ENCODE peak calls at places on chromosome 16, in ten cellular contexts. One of them, this sample, is unnamed.

GRCh38 chr16:68452176-68452575 is 3.9 kb upstream of the SMPD3 start:
- DNase-seq in body of pancreas: no peak
- DNase-seq in kidney: no peak
- DNase-seq in IMR-90: no peak
- DNase-seq in GM23338: no peak
- DNase-seq in choroid plexus epithelial cell: peak
- DNase-seq in progenitor cell of endocrine pancreas: no peak
- DNase-seq in ovary: no peak
- DNase-seq in CD8-positive, alpha-beta T cell: no peak
- DNase-seq in fibroblast of lung: no peak
- DNase-seq in this sample: no peak

GRCh38 chr16:80615751-80616150 is 75.0 kb downstream of the DYNLRB2 start:
- DNase-seq in body of pancreas: no peak
- DNase-seq in kidney: no peak
- DNase-seq in IMR-90: no peak
- DNase-seq in GM23338: no peak
- DNase-seq in choroid plexus epithelial cell: no peak
- DNase-seq in progenitor cell of endocrine pancreas: no peak
- DNase-seq in ovary: no peak
- DNase-seq in CD8-positive, alpha-beta T cell: no peak
- DNase-seq in fibroblast of lung: no peak
- DNase-seq in this sample: no peak

GRCh38 chr16:4681471-4682083 is 11.8 kb upstream of the NUDT16L1 start:
- DNase-seq in body of pancreas: no peak
- DNase-seq in kidney: no peak
- DNase-seq in IMR-90: no peak
- DNase-seq in GM23338: no peak
- DNase-seq in choroid plexus epithelial cell: no peak
- DNase-seq in progenitor cell of endocrine pancreas: no peak
- DNase-seq in ovary: peak
- DNase-seq in CD8-positive, alpha-beta T cell: no peak
- DNase-seq in fibroblast of lung: no peak
- DNase-seq in this sample: no peak

GRCh38 chr16:52383640-52384292 is 163.2 kb downstream of the TOX3 start:
- DNase-seq in body of pancreas: no peak
- DNase-seq in kidney: no peak
- DNase-seq in IMR-90: no peak
- DNase-seq in GM23338: no peak
- DNase-seq in choroid plexus epithelial cell: no peak
- DNase-seq in progenitor cell of endocrine pancreas: no peak
- DNase-seq in ovary: no peak
- DNase-seq in CD8-positive, alpha-beta T cell: no peak
- DNase-seq in fibroblast of lung: peak
- DNase-seq in this sample: no peak

GRCh38 chr16:106623-107324 is 28.7 kb downstream of the MPG start:
- DNase-seq in body of pancreas: peak
- DNase-seq in kidney: no peak
- DNase-seq in IMR-90: peak
- DNase-seq in GM23338: peak
- DNase-seq in choroid plexus epithelial cell: peak
- DNase-seq in progenitor cell of endocrine pancreas: no peak
- DNase-seq in ovary: no peak
- DNase-seq in CD8-positive, alpha-beta T cell: peak
- DNase-seq in fibroblast of lung: peak
- DNase-seq in this sample: peak

GRCh38 chr16:26709175-26709574 is 357.6 kb upstream of the C16orf82 start:
- DNase-seq in body of pancreas: no peak
- DNase-seq in kidney: no peak
- DNase-seq in IMR-90: no peak
- DNase-seq in GM23338: peak
- DNase-seq in choroid plexus epithelial cell: no peak
- DNase-seq in progenitor cell of endocrine pancreas: no peak
- DNase-seq in ovary: no peak
- DNase-seq in CD8-positive, alpha-beta T cell: no peak
- DNase-seq in fibroblast of lung: no peak
- DNase-seq in this sample: no peak

GRCh38 chr16:82119405-82119804 is 50.6 kb downstream of the MPHOSPH6 start:
- DNase-seq in body of pancreas: no peak
- DNase-seq in kidney: no peak
- DNase-seq in IMR-90: no peak
- DNase-seq in GM23338: no peak
- DNase-seq in choroid plexus epithelial cell: no peak
- DNase-seq in progenitor cell of endocrine pancreas: no peak
- DNase-seq in ovary: no peak
- DNase-seq in CD8-positive, alpha-beta T cell: no peak
- DNase-seq in fibroblast of lung: no peak
- DNase-seq in this sample: no peak

GRCh38 chr16:27920391-27920891 is 143.1 kb downstream of the GSG1L start:
- DNase-seq in body of pancreas: no peak
- DNase-seq in kidney: no peak
- DNase-seq in IMR-90: no peak
- DNase-seq in GM23338: peak
- DNase-seq in choroid plexus epithelial cell: peak
- DNase-seq in progenitor cell of endocrine pancreas: peak
- DNase-seq in ovary: no peak
- DNase-seq in CD8-positive, alpha-beta T cell: no peak
- DNase-seq in fibroblast of lung: no peak
- DNase-seq in this sample: peak

GRCh38 chr16:25950586-25951201 is 258.9 kb downstream of the HS3ST4 start:
- DNase-seq in body of pancreas: no peak
- DNase-seq in kidney: no peak
- DNase-seq in IMR-90: no peak
- DNase-seq in GM23338: peak
- DNase-seq in choroid plexus epithelial cell: no peak
- DNase-seq in progenitor cell of endocrine pancreas: no peak
- DNase-seq in ovary: no peak
- DNase-seq in CD8-positive, alpha-beta T cell: no peak
- DNase-seq in fibroblast of lung: no peak
- DNase-seq in this sample: peak

GRCh38 chr16:57815987-57816745 is 13.9 kb upstream of the KIFC3 start:
- DNase-seq in body of pancreas: peak
- DNase-seq in kidney: peak
- DNase-seq in IMR-90: peak
- DNase-seq in GM23338: peak
- DNase-seq in choroid plexus epithelial cell: peak
- DNase-seq in progenitor cell of endocrine pancreas: peak
- DNase-seq in ovary: peak
- DNase-seq in CD8-positive, alpha-beta T cell: peak
- DNase-seq in fibroblast of lung: peak
- DNase-seq in this sample: no peak

GRCh38 chr16:23509763-23510153 is 536 bp downstream of the GGA2 start:
- DNase-seq in body of pancreas: peak
- DNase-seq in kidney: peak
- DNase-seq in IMR-90: peak
- DNase-seq in GM23338: peak
- DNase-seq in choroid plexus epithelial cell: peak
- DNase-seq in progenitor cell of endocrine pancreas: no peak
- DNase-seq in ovary: no peak
- DNase-seq in CD8-positive, alpha-beta T cell: peak
- DNase-seq in fibroblast of lung: peak
- DNase-seq in this sample: peak

GRCh38 chr16:57606847-57607501 is 21.5 kb upstream of the ADGRG1 start:
- DNase-seq in body of pancreas: peak
- DNase-seq in kidney: peak
- DNase-seq in IMR-90: no peak
- DNase-seq in GM23338: no peak
- DNase-seq in choroid plexus epithelial cell: no peak
- DNase-seq in progenitor cell of endocrine pancreas: no peak
- DNase-seq in ovary: no peak
- DNase-seq in CD8-positive, alpha-beta T cell: no peak
- DNase-seq in fibroblast of lung: no peak
- DNase-seq in this sample: no peak

GRCh38 chr16:76194621-76195015 is 82.6 kb upstream of the CNTNAP4 start:
- DNase-seq in body of pancreas: no peak
- DNase-seq in kidney: no peak
- DNase-seq in IMR-90: no peak
- DNase-seq in GM23338: no peak
- DNase-seq in choroid plexus epithelial cell: no peak
- DNase-seq in progenitor cell of endocrine pancreas: no peak
- DNase-seq in ovary: no peak
- DNase-seq in CD8-positive, alpha-beta T cell: no peak
- DNase-seq in fibroblast of lung: peak
- DNase-seq in this sample: no peak

GRCh38 chr16:57533618-57534336 is 2.6 kb downstream of the CCDC102A start:
- DNase-seq in body of pancreas: peak
- DNase-seq in kidney: peak
- DNase-seq in IMR-90: no peak
- DNase-seq in GM23338: no peak
- DNase-seq in choroid plexus epithelial cell: no peak
- DNase-seq in progenitor cell of endocrine pancreas: no peak
- DNase-seq in ovary: peak
- DNase-seq in CD8-positive, alpha-beta T cell: peak
- DNase-seq in fibroblast of lung: no peak
- DNase-seq in this sample: no peak

GRCh38 chr16:10150906-10151305 is 31.3 kb downstream of the GRIN2A start:
- DNase-seq in body of pancreas: no peak
- DNase-seq in kidney: no peak
- DNase-seq in IMR-90: no peak
- DNase-seq in GM23338: peak
- DNase-seq in choroid plexus epithelial cell: no peak
- DNase-seq in progenitor cell of endocrine pancreas: no peak
- DNase-seq in ovary: no peak
- DNase-seq in CD8-positive, alpha-beta T cell: no peak
- DNase-seq in fibroblast of lung: no peak
- DNase-seq in this sample: no peak

GRCh38 chr16:57091990-57092785 is at the start of gene CPNE2:
- DNase-seq in body of pancreas: peak
- DNase-seq in kidney: peak
- DNase-seq in IMR-90: peak
- DNase-seq in GM23338: peak
- DNase-seq in choroid plexus epithelial cell: peak
- DNase-seq in progenitor cell of endocrine pancreas: peak
- DNase-seq in ovary: peak
- DNase-seq in CD8-positive, alpha-beta T cell: peak
- DNase-seq in fibroblast of lung: peak
- DNase-seq in this sample: peak

GRCh38 chr16:31464781-31465260 is 5.5 kb downstream of the ARMC5 start:
- DNase-seq in body of pancreas: no peak
- DNase-seq in kidney: peak
- DNase-seq in IMR-90: no peak
- DNase-seq in GM23338: no peak
- DNase-seq in choroid plexus epithelial cell: no peak
- DNase-seq in progenitor cell of endocrine pancreas: no peak
- DNase-seq in ovary: no peak
- DNase-seq in CD8-positive, alpha-beta T cell: no peak
- DNase-seq in fibroblast of lung: no peak
- DNase-seq in this sample: no peak
- TF ChIP-seq CTCF in body of pancreas: no peak
- TF ChIP-seq CTCF in kidney: no peak
- TF ChIP-seq CTCF in IMR-90: no peak
- TF ChIP-seq CTCF in GM23338: no peak
- TF ChIP-seq CTCF in choroid plexus epithelial cell: no peak
- TF ChIP-seq CTCF in progenitor cell of endocrine pancreas: no peak
- TF ChIP-seq CTCF in ovary: no peak
- TF ChIP-seq CTCF in CD8-positive, alpha-beta T cell: no peak
- TF ChIP-seq CTCF in fibroblast of lung: no peak
- TF ChIP-seq CTCF in this sample: no peak

DNA sequence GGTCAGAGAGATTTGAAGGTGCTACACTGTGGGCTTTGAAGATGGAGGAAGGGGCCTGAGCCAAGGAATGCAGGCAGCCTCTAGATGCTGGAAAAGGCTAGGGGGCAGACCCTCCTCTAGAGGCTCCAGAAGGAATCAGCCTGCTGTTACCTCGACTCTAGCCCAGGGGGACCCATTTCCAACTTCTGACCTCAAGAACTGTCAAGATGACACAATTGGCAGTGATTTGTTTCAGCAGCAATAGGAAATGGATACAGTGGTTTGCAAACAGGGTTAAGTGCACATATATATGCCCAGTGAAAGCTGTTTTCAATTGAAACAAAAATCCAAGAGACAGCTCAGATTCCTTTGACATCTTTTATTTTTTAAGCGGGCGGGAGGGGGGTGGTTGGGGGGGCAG is 3.7 kb upstream of the ZDHHC1 start:
- DNase-seq in body of pancreas: no peak
- DNase-seq in kidney: no peak
- DNase-seq in IMR-90: no peak
- DNase-seq in GM23338: peak
- DNase-seq in choroid plexus epithelial cell: no peak
- DNase-seq in progenitor cell of endocrine pancreas: no peak
- DNase-seq in ovary: no peak
- DNase-seq in CD8-positive, alpha-beta T cell: no peak
- DNase-seq in fibroblast of lung: no peak
- DNase-seq in this sample: no peak
- TF ChIP-seq CTCF in body of pancreas: no peak
- TF ChIP-seq CTCF in kidney: no peak
- TF ChIP-seq CTCF in IMR-90: no peak
- TF ChIP-seq CTCF in GM23338: peak
- TF ChIP-seq CTCF in choroid plexus epithelial cell: no peak
- TF ChIP-seq CTCF in progenitor cell of endocrine pancreas: no peak
- TF ChIP-seq CTCF in ovary: no peak
- TF ChIP-seq CTCF in CD8-positive, alpha-beta T cell: no peak
- TF ChIP-seq CTCF in fibroblast of lung: no peak
- TF ChIP-seq CTCF in this sample: no peak

GRCh38 chr16:16025214-16025968 is 76.0 kb downstream of the ABCC1 start:
- DNase-seq in body of pancreas: no peak
- DNase-seq in kidney: no peak
- DNase-seq in IMR-90: peak
- DNase-seq in GM23338: no peak
- DNase-seq in choroid plexus epithelial cell: peak
- DNase-seq in progenitor cell of endocrine pancreas: no peak
- DNase-seq in ovary: no peak
- DNase-seq in CD8-positive, alpha-beta T cell: peak
- DNase-seq in fibroblast of lung: peak
- DNase-seq in this sample: no peak
- TF ChIP-seq CTCF in body of pancreas: no peak
- TF ChIP-seq CTCF in kidney: no peak
- TF ChIP-seq CTCF in IMR-90: peak
- TF ChIP-seq CTCF in GM23338: no peak
- TF ChIP-seq CTCF in choroid plexus epithelial cell: no peak
- TF ChIP-seq CTCF in progenitor cell of endocrine pancreas: no peak
- TF ChIP-seq CTCF in ovary: no peak
- TF ChIP-seq CTCF in CD8-positive, alpha-beta T cell: no peak
- TF ChIP-seq CTCF in fibroblast of lung: peak
- TF ChIP-seq CTCF in this sample: no peak

DNA sequence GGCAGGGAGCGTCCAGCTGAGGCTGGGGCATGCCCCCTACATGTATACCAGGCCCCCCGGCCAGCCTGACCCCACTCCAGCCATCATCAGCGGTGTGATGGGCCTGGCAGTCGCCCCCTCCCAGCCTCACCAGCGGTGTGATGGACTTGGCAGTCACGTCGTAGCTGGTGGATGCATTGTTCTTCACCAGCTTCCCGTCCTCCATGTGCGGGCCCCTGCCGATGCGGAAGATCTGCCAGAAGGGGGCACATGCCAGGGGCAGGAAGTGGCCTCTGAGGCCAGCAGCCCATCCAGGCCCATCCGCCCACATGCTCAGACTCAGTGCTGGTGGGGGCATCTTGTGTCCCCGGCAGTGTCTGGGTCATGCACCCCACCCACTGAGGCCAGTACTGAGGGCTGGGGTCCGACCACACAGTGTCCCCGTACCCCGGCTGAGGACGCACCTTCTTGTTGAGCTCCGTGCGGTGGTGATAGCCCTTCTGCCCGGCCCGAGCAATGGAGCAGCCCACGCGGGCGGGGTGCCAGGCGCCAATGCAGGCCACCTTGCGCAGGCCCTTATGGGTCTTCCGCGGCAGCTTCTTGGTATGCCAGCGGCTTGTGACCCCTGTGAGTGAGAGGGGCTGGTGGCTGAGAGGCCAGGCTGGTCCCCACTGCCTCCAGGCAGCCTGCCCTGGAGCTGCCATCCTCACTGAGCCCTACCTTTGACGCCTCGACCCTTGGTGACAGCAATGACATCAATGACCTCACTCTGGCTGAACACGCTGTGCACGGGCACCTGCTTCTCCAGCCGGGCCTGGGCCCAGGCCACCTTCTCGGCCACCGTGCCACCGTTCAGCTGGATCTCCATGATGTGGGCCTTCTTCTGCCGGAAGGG is 3.7 kb upstream of the MSRB1 start:
- DNase-seq in body of pancreas: no peak
- DNase-seq in kidney: no peak
- DNase-seq in IMR-90: no peak
- DNase-seq in GM23338: peak
- DNase-seq in choroid plexus epithelial cell: no peak
- DNase-seq in progenitor cell of endocrine pancreas: no peak
- DNase-seq in ovary: no peak
- DNase-seq in CD8-positive, alpha-beta T cell: no peak
- DNase-seq in fibroblast of lung: no peak
- DNase-seq in this sample: no peak
- TF ChIP-seq CTCF in body of pancreas: no peak
- TF ChIP-seq CTCF in kidney: no peak
- TF ChIP-seq CTCF in IMR-90: no peak
- TF ChIP-seq CTCF in GM23338: peak
- TF ChIP-seq CTCF in choroid plexus epithelial cell: no peak
- TF ChIP-seq CTCF in progenitor cell of endocrine pancreas: no peak
- TF ChIP-seq CTCF in ovary: no peak
- TF ChIP-seq CTCF in CD8-positive, alpha-beta T cell: no peak
- TF ChIP-seq CTCF in fibroblast of lung: no peak
- TF ChIP-seq CTCF in this sample: no peak

This sample was measured in nephron progenitor cell.